ENCODE peak calls at places on chromosomes 4 and X, in four cellular contexts. G is endothelial cell of umbilical vein, Q is A549, U is HepG2. Z is an unnamed sample.

GRCh38 chrX:20686256-20686655 is 419.5 kb upstream of the RPS6KA3 start:
- DNase-seq in G (no peak), Q (no peak), U (no peak), Z (no peak)

GRCh38 chrX:8755813-8756212 is 23.9 kb upstream of the ANOS1 start:
- DNase-seq in G (no peak), Q (no peak), U (no peak), Z (no peak)

GRCh38 chrX:68808686-68809357 is 20.0 kb upstream of the EFNB1 start:
- DNase-seq in G (no peak), Q (peak; percentile 18), U (no peak), Z (peak; percentile 33)

GRCh38 chr4:100093091-100093866 is 97.0 kb downstream of the DDIT4L start:
- DNase-seq in G (peak; percentile 89), Q (peak; percentile 84), U (peak; percentile 65), Z (peak; percentile 79)

GRCh38 chrX:12770440-12770839 is 20.8 kb upstream of the PRPS2 start:
- DNase-seq in G (peak; percentile 20), Q (peak; percentile 32), U (no peak), Z (peak; percentile 35)

GRCh38 chr4:8192748-8193738 is 6.0 kb upstream of the SH3TC1 start:
- DNase-seq in G (peak; percentile 79), Q (peak; percentile 76), U (peak; percentile 73), Z (peak; percentile 63)

GRCh38 chr4:3384771-3385701 is 56.7 kb upstream of the HGFAC start:
- DNase-seq in G (peak; percentile 42), Q (no peak), U (peak; percentile 35), Z (no peak)

GRCh38 chrX:49308604-49309269 is 5.3 kb downstream of the GAGE10 start:
- DNase-seq in G (peak; percentile 2), Q (no peak), U (no peak), Z (peak; percentile 34)

GRCh38 chr4:125461676-125462363 is 147.1 kb downstream of the FAT4 start:
- DNase-seq in G (no peak), Q (no peak), U (no peak), Z (no peak)

GRCh38 chr4:65825121-65825520 is 154.8 kb upstream of the EPHA5 start:
- DNase-seq in G (peak; percentile 4), Q (peak; percentile 1), U (no peak), Z (peak; percentile 1)

GRCh38 chr4:17597517-17597916 is 16.9 kb upstream of the MED28 start:
- DNase-seq in G (peak; percentile 48), Q (peak; percentile 34), U (no peak), Z (peak; percentile 27)

GRCh38 chr4:75723117-75723801 is 1.1 kb upstream of the USO1 start:
- DNase-seq in G (peak; percentile 21), Q (no peak), U (peak; percentile 53), Z (peak; percentile 19)

GRCh38 chr4:86960557-86960959 is 25.7 kb downstream of the AFF1 start:
- DNase-seq in G (no peak), Q (no peak), U (peak; percentile 49), Z (peak; percentile 30)

GRCh38 chr4:126209117-126209516 is 894.4 kb downstream of the FAT4 start:
- DNase-seq in G (no peak), Q (no peak), U (no peak), Z (no peak)

GRCh38 chr4:42280327-42281095 is 116.8 kb upstream of the SHISA3 start:
- DNase-seq in G (peak; percentile 36), Q (peak; percentile 23), U (no peak), Z (peak; percentile 54)

GRCh38 chr4:59855630-59856352 is 1344.3 kb upstream of the ADGRL3 start:
- DNase-seq in G (no peak), Q (no peak), U (no peak), Z (no peak)

GRCh38 chrX:21985332-21985777 is 44.8 kb downstream of the SMS start:
- DNase-seq in G (peak; percentile 83), Q (peak; percentile 76), U (peak; percentile 62), Z (peak; percentile 77)

GRCh38 chr4:176393306-176394013 is 73.7 kb downstream of the SPCS3 start:
- DNase-seq in G (no peak), Q (no peak), U (no peak), Z (no peak)

GRCh38 chr4:107423677-107424405 is 296.2 kb downstream of the PAPSS1 start:
- DNase-seq in G (no peak), Q (no peak), U (no peak), Z (no peak)

GRCh38 chrX:672931-673330 is 42.3 kb downstream of the SHOX start:
- DNase-seq in G (no peak), Q (peak; percentile 54), U (no peak), Z (no peak)

GRCh38 chrX:18220786-18221185 is at the start of gene BEND2:
- DNase-seq in G (no peak), Q (no peak), U (no peak), Z (no peak)

GRCh38 chrX:9942086-9942485 is 25.1 kb upstream of the CLDN34 start:
- DNase-seq in G (peak; percentile 11), Q (no peak), U (no peak), Z (peak; percentile 81)

GRCh38 chrX:79604364-79604763 is 237.2 kb upstream of the ITM2A start:
- DNase-seq in G (no peak), Q (no peak), U (no peak), Z (no peak)

GRCh38 chr4:7226464-7226863 is 34.1 kb downstream of the SORCS2 start:
- DNase-seq in G (no peak), Q (no peak), U (no peak), Z (no peak)

GRCh38 chr4:141352775-141353544 is 132.3 kb downstream of the ZNF330 start:
- DNase-seq in G (peak; percentile 78), Q (no peak), U (no peak), Z (peak; percentile 71)

GRCh38 chrX:9327747-9328145 is 137.1 kb upstream of the TBL1X start:
- DNase-seq in G (no peak), Q (peak; percentile 46), U (no peak), Z (peak; percentile 55)

GRCh38 chr4:125704726-125705125 is 390.0 kb downstream of the FAT4 start:
- DNase-seq in G (no peak), Q (no peak), U (no peak), Z (no peak)

GRCh38 chrX:137290011-137290410 is 256.2 kb upstream of the GPR101 start:
- DNase-seq in G (no peak), Q (no peak), U (no peak), Z (no peak)

GRCh38 chr4:72374156-72374555 is 194.9 kb downstream of the ADAMTS3 start:
- DNase-seq in G (no peak), Q (no peak), U (no peak), Z (no peak)

GRCh38 chrX:148976571-148976970 is 476.2 kb downstream of the AFF2 start:
- DNase-seq in G (no peak), Q (no peak), U (no peak), Z (no peak)

GRCh38 chrX:26442340-26442739 is 226.4 kb downstream of the MAGEB5 start:
- DNase-seq in G (peak; percentile 68), Q (peak; percentile 1), U (no peak), Z (peak; percentile 23)

GRCh38 chrX:33908074-33908473 is 224.0 kb downstream of the FAM47A start:
- DNase-seq in G (no peak), Q (no peak), U (no peak), Z (no peak)

GRCh38 chrX:97252111-97252510 is 368.4 kb downstream of the RPA4 start:
- DNase-seq in G (no peak), Q (no peak), U (no peak), Z (no peak)

GRCh38 chrX:34917146-34917545 is 25.4 kb upstream of the FAM47B start:
- DNase-seq in G (no peak), Q (no peak), U (no peak), Z (no peak)

GRCh38 chrX:34918856-34919255 is 23.7 kb upstream of the FAM47B start:
- DNase-seq in G (peak; percentile 67), Q (peak; percentile 70), U (peak; percentile 9), Z (peak; percentile 25)

GRCh38 chrX:34918091-34918736 is 24.4 kb upstream of the FAM47B start:
- DNase-seq in G (no peak), Q (peak; percentile 42), U (no peak), Z (no peak)

GRCh38 chrX:34915463-34916225 is 27.0 kb upstream of the FAM47B start:
- DNase-seq in G (no peak), Q (no peak), U (no peak), Z (no peak)
- TF ChIP-seq MAX in G (no peak), Q (no peak), U (no peak), Z (no peak)

GRCh38 chr4:144711685-144712456 is 65.9 kb downstream of the HHIP start:
- DNase-seq in G (no peak), Q (no peak), U (no peak), Z (no peak)

GRCh38 chr4:144709793-144710525 is 64.0 kb downstream of the HHIP start:
- DNase-seq in G (peak; percentile 89), Q (peak; percentile 44), U (no peak), Z (no peak)

GRCh38 chr4:144709159-144709558 is 63.2 kb downstream of the HHIP start:
- DNase-seq in G (peak; percentile 87), Q (no peak), U (no peak), Z (no peak)

GRCh38 chr4:144712775-144713174 is 66.8 kb downstream of the HHIP start:
- DNase-seq in G (no peak), Q (no peak), U (no peak), Z (no peak)

GRCh38 chr4:144710526-144710912 is 64.6 kb downstream of the HHIP start:
- DNase-seq in G (no peak), Q (no peak), U (no peak), Z (no peak)
- TF ChIP-seq MYC in G (no peak), Q (no peak), U (no peak), Z (no peak)

GRCh38 chrX:130114141-130114561 is 3.9 kb upstream of the ELF4 start:
- DNase-seq in G (no peak), Q (no peak), U (no peak), Z (no peak)

GRCh38 chrX:130111220-130111934 is 1.1 kb upstream of the ELF4 start:
- DNase-seq in G (no peak), Q (peak; percentile 10), U (no peak), Z (peak; percentile 46)

GRCh38 chrX:130110379-130111219 is at the start of gene ELF4:
- DNase-seq in G (no peak), Q (peak; percentile 70), U (no peak), Z (peak; percentile 85)

GRCh38 chrX:130109429-130110378 is 593 bp downstream of the ELF4 start:
- DNase-seq in G (no peak), Q (peak; percentile 17), U (no peak), Z (peak; percentile 39)

DNA sequence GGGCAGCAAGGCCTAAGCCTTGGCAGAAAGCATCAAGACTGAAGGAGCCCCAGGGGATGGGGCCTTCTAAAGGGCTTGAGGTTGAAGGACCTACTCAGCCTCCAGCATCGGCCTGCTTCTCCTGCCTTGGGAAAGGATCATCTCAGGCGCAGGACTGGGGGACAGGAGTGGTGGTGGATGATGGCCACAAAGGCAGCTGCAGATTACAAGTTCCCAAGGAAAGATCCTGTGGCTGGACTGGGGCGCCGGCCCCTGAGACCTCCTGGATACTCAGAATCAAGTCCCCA is 1.6 kb upstream of the ELF4 start:
- DNase-seq in G (no peak), Q (no peak), U (no peak), Z (peak; percentile 56)
- H3K4me3 ChIP-seq in G (no peak overlapping the region), Q (no peak overlapping the region), U (no peak overlapping the region), Z (peak overlapping the region; percentile 28)

GRCh38 chrX:108068121-108068520 is 23.2 kb downstream of the PSMD10 start:
- DNase-seq in G (no peak), Q (no peak), U (no peak), Z (no peak)

GRCh38 chrX:108064613-108065012 is 19.7 kb downstream of the VSIG1 start:
- DNase-seq in G (no peak), Q (no peak), U (no peak), Z (no peak)

DNA sequence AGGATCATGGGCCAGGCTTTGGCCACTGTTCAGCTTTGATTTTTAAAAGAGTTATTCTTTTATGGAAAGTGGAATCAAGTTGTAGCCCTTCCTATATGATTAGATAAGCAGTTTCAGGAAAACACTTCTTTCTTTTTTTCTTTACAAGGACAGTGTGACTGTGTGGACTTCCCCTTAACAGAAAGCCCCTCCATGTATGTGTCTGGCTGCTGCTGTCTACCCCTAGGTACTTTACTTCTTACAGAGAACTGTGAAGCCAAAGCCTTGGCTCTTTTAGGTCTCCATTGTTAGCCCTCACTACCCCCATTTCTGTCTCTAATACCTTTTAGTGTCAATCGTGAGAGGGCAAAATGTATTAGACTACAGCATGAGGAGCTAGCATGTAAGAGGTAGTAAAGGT is 19.1 kb downstream of the VSIG1 start:
- DNase-seq in G (no peak), Q (no peak), U (no peak), Z (no peak)
- TF ChIP-seq MAX in G (no peak), Q (no peak), U (no peak), Z (no peak)